ENCODE peak calls at places on chromosomes 3 and 15, in nine cellular contexts. L is H1, W is NB4, V is K562, R is uterus, D is suprapubic skin, T is lower leg skin, G is sigmoid colon, H is A549. X is an unnamed sample.

GRCh38 chr3:16060945-16061344 is 113.5 kb upstream of the GALNT15 start:
- DNase-seq in L (no peak), W (no peak), V (no peak), R (peak), D (no peak), T (peak), G (peak), H (peak), X (no peak)

GRCh38 chr3:25143356-25143704 is 284.7 kb upstream of the RARB start:
- DNase-seq in L (peak), W (no peak), V (no peak), R (no peak), D (no peak), T (no peak), G (no peak), H (no peak), X (no peak)

GRCh38 chr3:143035466-143036214 is 34.3 kb downstream of the U2SURP start:
- DNase-seq in L (no peak), W (peak), V (no peak), R (no peak), D (no peak), T (no peak), G (no peak), H (no peak), X (no peak)

GRCh38 chr3:18372786-18373405 is 52.2 kb downstream of the SATB1 start:
- DNase-seq in L (no peak), W (no peak), V (no peak), R (no peak), D (no peak), T (no peak), G (no peak), H (no peak), X (no peak)

GRCh38 chr3:159146856-159147255 is 345.0 kb downstream of the MFSD1 start:
- DNase-seq in L (no peak), W (no peak), V (no peak), R (no peak), D (no peak), T (no peak), G (no peak), H (no peak), X (no peak)

GRCh38 chr15:66132251-66132816 is 121.2 kb downstream of the MEGF11 start:
- DNase-seq in L (no peak), W (no peak), V (no peak), R (no peak), D (no peak), T (no peak), G (no peak), H (no peak), X (no peak)

GRCh38 chr15:99537344-99537743 is 28.4 kb upstream of the MEF2A start:
- DNase-seq in L (no peak), W (no peak), V (no peak), R (no peak), D (no peak), T (no peak), G (no peak), H (no peak), X (no peak)

GRCh38 chr3:39435006-39435748 is 28.7 kb downstream of the RPSA start:
- DNase-seq in L (no peak), W (no peak), V (no peak), R (no peak), D (no peak), T (no peak), G (no peak), H (no peak), X (no peak)

GRCh38 chr3:153373571-153373970 is 211.5 kb downstream of the RAP2B start:
- DNase-seq in L (no peak), W (peak), V (no peak), R (no peak), D (no peak), T (no peak), G (no peak), H (no peak), X (no peak)

GRCh38 chr15:72836676-72837325 is 53.2 kb upstream of the ADPGK start:
- DNase-seq in L (no peak), W (no peak), V (no peak), R (no peak), D (peak), T (no peak), G (no peak), H (no peak), X (no peak)

GRCh38 chr15:41501191-41501917 is 7.7 kb downstream of the ITPKA start:
- DNase-seq in L (no peak), W (peak), V (no peak), R (no peak), D (no peak), T (no peak), G (no peak), H (no peak), X (peak)

GRCh38 chr15:41695750-41696436 is 35.7 kb downstream of the MGA start:
- DNase-seq in L (no peak), W (peak), V (peak), R (no peak), D (no peak), T (no peak), G (no peak), H (peak), X (peak)

GRCh38 chr3:169667710-169668080 is 4.2 kb upstream of the MECOM start:
- DNase-seq in L (no peak), W (no peak), V (no peak), R (no peak), D (no peak), T (no peak), G (no peak), H (no peak), X (no peak)

GRCh38 chr15:43516185-43516584 is 1.2 kb upstream of the MAP1A start:
- DNase-seq in L (no peak), W (no peak), V (peak), R (peak), D (no peak), T (peak), G (peak), H (no peak), X (no peak)

DNA sequence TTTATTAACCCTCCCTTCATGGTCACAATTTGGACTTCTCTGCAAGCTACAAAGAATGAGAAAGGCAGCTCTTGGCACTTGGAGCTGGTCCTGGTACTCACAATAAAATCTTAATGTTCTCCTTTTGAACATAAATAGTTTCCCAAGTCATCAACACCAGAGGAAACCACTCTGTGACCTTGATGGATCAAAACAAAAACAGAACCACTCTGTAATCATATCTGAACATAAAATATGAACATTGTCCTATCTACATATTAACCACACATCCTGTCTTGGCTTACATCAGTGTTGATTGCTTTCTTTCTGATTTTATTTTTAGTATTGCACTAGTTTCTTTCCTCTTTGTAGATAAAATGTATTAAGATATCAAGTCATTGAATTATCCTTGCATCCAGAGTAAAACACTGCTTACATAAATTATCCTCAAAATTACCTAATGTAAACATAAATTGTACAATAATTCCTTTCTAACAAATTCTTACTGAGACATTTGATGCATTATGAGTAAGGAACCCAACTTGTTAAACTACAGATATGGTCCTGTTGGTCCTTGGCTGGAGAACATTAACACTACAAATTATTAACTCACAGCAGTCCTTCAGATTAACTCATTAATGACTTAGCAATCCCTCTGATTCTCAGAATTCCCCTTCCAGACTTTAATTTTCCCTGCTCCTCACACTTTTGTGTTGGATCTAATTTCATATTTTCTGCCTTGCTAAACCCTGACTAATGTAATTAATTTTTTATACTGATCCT is 860.5 kb downstream of the DIPK2A start:
- DNase-seq in L (no peak), W (no peak), V (no peak), R (no peak), D (no peak), T (no peak), G (no peak), H (no peak), X (no peak)
- TF ChIP-seq POLR2A in L (no peak), W (no peak), V (no peak), R (no peak), D (no peak), T (no peak), G (no peak), H (no peak), X (no peak)

GRCh38 chr15:22979699-22980188 is 424 bp downstream of the CYFIP1 start:
- DNase-seq in L (no peak), W (peak), V (no peak), R (peak), D (no peak), T (no peak), G (peak), H (no peak), X (no peak)

GRCh38 chr15:22978691-22979068 is 1.5 kb downstream of the CYFIP1 start:
- DNase-seq in L (no peak), W (peak), V (no peak), R (no peak), D (no peak), T (no peak), G (peak), H (no peak), X (no peak)

GRCh38 chr15:22980189-22981136 is at the start of gene CYFIP1:
- DNase-seq in L (peak), W (peak), V (peak), R (peak), D (peak), T (peak), G (peak), H (peak), X (peak)

GRCh38 chr15:22981336-22981840 is 1.2 kb upstream of the CYFIP1 start:
- DNase-seq in L (no peak), W (no peak), V (no peak), R (no peak), D (peak), T (no peak), G (peak), H (no peak), X (no peak)

DNA sequence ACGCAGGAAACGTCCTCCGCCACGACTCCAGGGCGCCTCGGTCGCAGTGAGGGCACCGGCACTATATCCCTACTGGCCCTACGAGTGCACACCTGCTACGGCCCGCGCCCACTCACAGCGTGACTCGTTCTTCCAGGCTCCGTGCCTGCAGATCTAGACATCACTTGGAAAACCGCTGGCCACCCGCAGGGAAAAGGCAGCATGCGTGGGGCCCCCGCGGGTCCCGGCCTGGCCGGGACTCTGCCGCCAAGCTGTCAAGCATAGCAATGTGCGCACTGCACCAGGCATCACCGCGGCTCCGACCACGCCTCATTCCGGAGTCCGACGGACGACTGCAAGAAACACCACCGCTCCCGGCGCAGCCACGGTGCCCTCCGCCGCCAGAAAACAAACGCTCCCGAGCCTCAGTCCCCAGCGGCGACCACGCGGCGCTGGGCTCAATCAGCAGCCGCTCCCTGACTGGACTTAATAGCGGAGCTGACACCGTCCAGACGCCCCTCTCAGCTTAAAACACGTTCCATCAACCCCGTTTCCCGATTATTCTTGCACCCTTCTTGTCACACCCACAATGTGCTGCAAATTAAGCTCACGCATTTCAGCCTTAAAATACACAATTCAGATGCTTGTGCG is 984 bp downstream of the CYFIP1 start:
- DNase-seq in L (no peak), W (peak), V (peak), R (no peak), D (peak), T (no peak), G (peak), H (peak), X (peak)
- TF ChIP-seq POLR2A in L (no peak), W (no peak), V (no peak), R (no peak), D (no peak), T (no peak), G (no peak), H (no peak), X (no peak)

GRCh38 chr3:111071257-111072015 is at the start of gene NECTIN3:
- DNase-seq in L (no peak), W (no peak), V (peak), R (peak), D (peak), T (peak), G (peak), H (peak), X (peak)
- TF ChIP-seq POLR2A in L (peak), W (no peak), V (no peak), R (peak), D (no peak), T (no peak), G (no peak), H (peak), X (no peak)

GRCh38 chr3:196274585-196274984 is 12.9 kb downstream of the PCYT1A start:
- DNase-seq in L (no peak), W (no peak), V (peak), R (no peak), D (no peak), T (no peak), G (no peak), H (no peak), X (peak)
- TF ChIP-seq POLR2A in L (no peak), W (no peak), V (no peak), R (no peak), D (no peak), T (no peak), G (no peak), H (no peak), X (no peak)

GRCh38 chr3:156603379-156604017 is 48.6 kb upstream of the SSR3 start:
- DNase-seq in L (no peak), W (no peak), V (no peak), R (no peak), D (no peak), T (no peak), G (no peak), H (no peak), X (no peak)

GRCh38 chr3:156606729-156607128 is 51.8 kb upstream of the SSR3 start:
- DNase-seq in L (no peak), W (peak), V (no peak), R (no peak), D (no peak), T (no peak), G (no peak), H (no peak), X (no peak)

GRCh38 chr3:156604064-156604641 is 49.2 kb upstream of the SSR3 start:
- DNase-seq in L (no peak), W (no peak), V (no peak), R (no peak), D (no peak), T (no peak), G (no peak), H (no peak), X (no peak)

GRCh38 chr3:156604642-156605144 is 49.8 kb upstream of the SSR3 start:
- DNase-seq in L (no peak), W (no peak), V (peak), R (no peak), D (no peak), T (no peak), G (no peak), H (no peak), X (no peak)

GRCh38 chr3:156605686-156606605 is 51.0 kb upstream of the SSR3 start:
- DNase-seq in L (peak), W (peak), V (peak), R (peak), D (no peak), T (no peak), G (peak), H (no peak), X (no peak)
- TF ChIP-seq POLR2A in L (no peak), W (no peak), V (peak), R (no peak), D (no peak), T (no peak), G (peak), H (no peak), X (no peak)

GRCh38 chr3:118231578-118231977 is 803.1 kb downstream of the IGSF11 start:
- DNase-seq in L (no peak), W (no peak), V (no peak), R (no peak), D (no peak), T (no peak), G (no peak), H (no peak), X (no peak)

GRCh38 chr3:118228151-118228550 is 806.5 kb downstream of the IGSF11 start:
- DNase-seq in L (no peak), W (no peak), V (no peak), R (no peak), D (no peak), T (no peak), G (no peak), H (no peak), X (no peak)
- TF ChIP-seq POLR2A in L (no peak), W (no peak), V (no peak), R (no peak), D (no peak), T (no peak), G (no peak), H (no peak), X (no peak)

GRCh38 chr15:51575775-51576174 is 46.8 kb downstream of the DMXL2 start:
- DNase-seq in L (no peak), W (peak), V (no peak), R (no peak), D (no peak), T (no peak), G (no peak), H (no peak), X (no peak)
- TF ChIP-seq POLR2A in L (no peak), W (no peak), V (no peak), R (no peak), D (no peak), T (no peak), G (no peak), H (no peak), X (no peak)

GRCh38 chr3:128487538-128487812 is 5.5 kb downstream of the GATA2 start:
- DNase-seq in L (no peak), W (no peak), V (no peak), R (no peak), D (no peak), T (no peak), G (no peak), H (no peak), X (no peak)

GRCh38 chr3:128486692-128487537 is 6.1 kb downstream of the GATA2 start:
- DNase-seq in L (no peak), W (no peak), V (peak), R (peak), D (no peak), T (no peak), G (no peak), H (peak), X (no peak)

GRCh38 chr3:128488636-128488994 is 4.4 kb downstream of the GATA2 start:
- DNase-seq in L (no peak), W (no peak), V (peak), R (no peak), D (no peak), T (no peak), G (no peak), H (no peak), X (no peak)

GRCh38 chr3:128488995-128489859 is 3.8 kb downstream of the GATA2 start:
- DNase-seq in L (no peak), W (no peak), V (peak), R (peak), D (peak), T (no peak), G (peak), H (no peak), X (no peak)

GRCh38 chr3:128487813-128488635 is 5.0 kb downstream of the GATA2 start:
- DNase-seq in L (peak), W (no peak), V (peak), R (peak), D (no peak), T (peak), G (peak), H (peak), X (peak)
- TF ChIP-seq POLR2A in L (no peak), W (no peak), V (peak), R (peak), D (peak), T (no peak), G (no peak), H (peak), X (no peak)

GRCh38 chr3:140942221-140943104 is 827 bp downstream of the SLC25A36 start:
- DNase-seq in L (no peak), W (peak), V (peak), R (peak), D (peak), T (peak), G (peak), H (peak), X (peak)

GRCh38 chr3:140941090-140941433 is 574 bp upstream of the SLC25A36 start:
- DNase-seq in L (no peak), W (no peak), V (no peak), R (no peak), D (no peak), T (no peak), G (no peak), H (no peak), X (no peak)

GRCh38 chr3:140943781-140944547 is 2.3 kb downstream of the SLC25A36 start:
- DNase-seq in L (no peak), W (no peak), V (no peak), R (no peak), D (no peak), T (no peak), G (no peak), H (no peak), X (no peak)

GRCh38 chr3:140941434-140942220 is at the start of gene SLC25A36:
- DNase-seq in L (peak), W (peak), V (peak), R (peak), D (peak), T (peak), G (peak), H (peak), X (peak)
- TF ChIP-seq POLR2A in L (peak), W (peak), V (peak), R (peak), D (peak), T (no peak), G (peak), H (peak), X (peak)